ENCODE peak calls at places on chromosomes 7 and 10, in five cellular contexts. One of them, this sample, is unnamed.

GRCh38 chr10:104273291-104273690 is 4.3 kb downstream of the GSTO2 start:
- DNase-seq in posterior cingulate gyrus: no peak
- DNase-seq in brain microvascular endothelial cell: no peak
- DNase-seq in activated CD8-positive, alpha-beta memory T cell treated with anti-CD3 and anti-CD28 coated beads for 1 hour: no peak
- DNase-seq in fibroblast of pulmonary artery: no peak
- DNase-seq in this sample: no peak

GRCh38 chr7:96203781-96204180 is 118.1 kb downstream of the SLC25A13 start:
- DNase-seq in posterior cingulate gyrus: no peak
- DNase-seq in brain microvascular endothelial cell: no peak
- DNase-seq in activated CD8-positive, alpha-beta memory T cell treated with anti-CD3 and anti-CD28 coated beads for 1 hour: no peak
- DNase-seq in fibroblast of pulmonary artery: no peak
- DNase-seq in this sample: no peak

GRCh38 chr7:45186261-45186813 is 28.7 kb downstream of the RAMP3 start:
- DNase-seq in posterior cingulate gyrus: no peak
- DNase-seq in brain microvascular endothelial cell: no peak
- DNase-seq in activated CD8-positive, alpha-beta memory T cell treated with anti-CD3 and anti-CD28 coated beads for 1 hour: no peak
- DNase-seq in fibroblast of pulmonary artery: no peak
- DNase-seq in this sample: no peak

GRCh38 chr10:71547841-71548493 is 151.2 kb downstream of the CDH23 start:
- DNase-seq in posterior cingulate gyrus: no peak
- DNase-seq in brain microvascular endothelial cell: peak
- DNase-seq in activated CD8-positive, alpha-beta memory T cell treated with anti-CD3 and anti-CD28 coated beads for 1 hour: no peak
- DNase-seq in fibroblast of pulmonary artery: peak
- DNase-seq in this sample: no peak

GRCh38 chr7:46928719-46929118 is 653.2 kb downstream of the TNS3 start:
- DNase-seq in posterior cingulate gyrus: no peak
- DNase-seq in brain microvascular endothelial cell: no peak
- DNase-seq in activated CD8-positive, alpha-beta memory T cell treated with anti-CD3 and anti-CD28 coated beads for 1 hour: no peak
- DNase-seq in fibroblast of pulmonary artery: no peak
- DNase-seq in this sample: no peak

GRCh38 chr7:120456699-120457098 is 183.7 kb downstream of the KCND2 start:
- DNase-seq in posterior cingulate gyrus: no peak
- DNase-seq in brain microvascular endothelial cell: no peak
- DNase-seq in activated CD8-positive, alpha-beta memory T cell treated with anti-CD3 and anti-CD28 coated beads for 1 hour: no peak
- DNase-seq in fibroblast of pulmonary artery: no peak
- DNase-seq in this sample: no peak

GRCh38 chr10:49539320-49539885 is 482 bp upstream of the ERCC6 start:
- DNase-seq in posterior cingulate gyrus: peak
- DNase-seq in brain microvascular endothelial cell: peak
- DNase-seq in activated CD8-positive, alpha-beta memory T cell treated with anti-CD3 and anti-CD28 coated beads for 1 hour: no peak
- DNase-seq in fibroblast of pulmonary artery: peak
- DNase-seq in this sample: peak

GRCh38 chr7:135509589-135509838 is 388 bp downstream of the CNOT4 start:
- DNase-seq in posterior cingulate gyrus: no peak
- DNase-seq in brain microvascular endothelial cell: no peak
- DNase-seq in activated CD8-positive, alpha-beta memory T cell treated with anti-CD3 and anti-CD28 coated beads for 1 hour: no peak
- DNase-seq in fibroblast of pulmonary artery: peak
- DNase-seq in this sample: no peak

GRCh38 chr7:98753176-98753575 is 116.6 kb downstream of the TMEM130 start:
- DNase-seq in posterior cingulate gyrus: no peak
- DNase-seq in brain microvascular endothelial cell: no peak
- DNase-seq in activated CD8-positive, alpha-beta memory T cell treated with anti-CD3 and anti-CD28 coated beads for 1 hour: no peak
- DNase-seq in fibroblast of pulmonary artery: no peak
- DNase-seq in this sample: no peak

GRCh38 chr7:158318511-158318913 is 269.1 kb downstream of the PTPRN2 start:
- DNase-seq in posterior cingulate gyrus: no peak
- DNase-seq in brain microvascular endothelial cell: no peak
- DNase-seq in activated CD8-positive, alpha-beta memory T cell treated with anti-CD3 and anti-CD28 coated beads for 1 hour: no peak
- DNase-seq in fibroblast of pulmonary artery: no peak
- DNase-seq in this sample: no peak

GRCh38 chr10:129915526-129916378 is 48.3 kb downstream of the EBF3 start:
- DNase-seq in posterior cingulate gyrus: no peak
- DNase-seq in brain microvascular endothelial cell: no peak
- DNase-seq in activated CD8-positive, alpha-beta memory T cell treated with anti-CD3 and anti-CD28 coated beads for 1 hour: no peak
- DNase-seq in fibroblast of pulmonary artery: no peak
- DNase-seq in this sample: no peak

GRCh38 chr7:37330775-37331174 is 117.9 kb downstream of the ELMO1 start:
- DNase-seq in posterior cingulate gyrus: no peak
- DNase-seq in brain microvascular endothelial cell: no peak
- DNase-seq in activated CD8-positive, alpha-beta memory T cell treated with anti-CD3 and anti-CD28 coated beads for 1 hour: no peak
- DNase-seq in fibroblast of pulmonary artery: no peak
- DNase-seq in this sample: no peak

GRCh38 chr7:3568516-3568915 is 267.5 kb downstream of the SDK1 start:
- DNase-seq in posterior cingulate gyrus: no peak
- DNase-seq in brain microvascular endothelial cell: no peak
- DNase-seq in activated CD8-positive, alpha-beta memory T cell treated with anti-CD3 and anti-CD28 coated beads for 1 hour: no peak
- DNase-seq in fibroblast of pulmonary artery: no peak
- DNase-seq in this sample: no peak

This sample was measured in A673.